ENCODE peak calls at places on chromosomes 13 and 19, in four cellular contexts. O, B, Z and X are unnamed samples.

GRCh38 chr13:24264976-24265375 is 44.4 kb upstream of the C1QTNF9 start:
- DNase-seq in O (no peak), B (no peak), Z (no peak), X (no peak)

GRCh38 chr13:50403311-50403710 is 388.1 kb downstream of the KCNRG start:
- DNase-seq in O (no peak), B (no peak), Z (no peak), X (no peak)

GRCh38 chr13:66811445-66811844 is 418.7 kb downstream of the PCDH9 start:
- DNase-seq in O (no peak), B (no peak), Z (no peak), X (no peak)

GRCh38 chr13:50152655-50153309 is 137.5 kb downstream of the KCNRG start:
- DNase-seq in O (no peak), B (no peak), Z (no peak), X (no peak)

GRCh38 chr13:36157475-36157874 is 26.3 kb upstream of the DCLK1 start:
- DNase-seq in O (no peak), B (no peak), Z (no peak), X (no peak)

GRCh38 chr13:49220035-49220855 is at the start of gene MLNR:
- DNase-seq in O (no peak), B (peak), Z (peak), X (no peak)

GRCh38 chr13:35888327-35888940 is 242.7 kb downstream of the DCLK1 start:
- DNase-seq in O (no peak), B (no peak), Z (no peak), X (no peak)

GRCh38 chr13:79287994-79288795 is 117.9 kb downstream of the RBM26 start:
- DNase-seq in O (no peak), B (no peak), Z (no peak), X (no peak)

GRCh38 chr19:16064209-16064889 is 11.9 kb upstream of the TPM4 start:
- DNase-seq in O (no peak), B (no peak), Z (no peak), X (no peak)

GRCh38 chr13:36072536-36072935 is 58.6 kb downstream of the DCLK1 start:
- DNase-seq in O (no peak), B (no peak), Z (no peak), X (no peak)